ENCODE peak calls at places on chromosome 21, in four cellular contexts. One of them, this sample, is unnamed.

GRCh38 chr21:18666725-18667124 is 263.1 kb upstream of the TMPRSS15 start:
- DNase-seq in HEK293T: no peak
- DNase-seq in HepG2: no peak
- DNase-seq in GM12878: no peak
- DNase-seq in this sample: no peak

GRCh38 chr21:34336756-34337391 is 26.9 kb upstream of the KCNE2 start:
- DNase-seq in HepG2: no peak
- DNase-seq in HEK293T: no peak
- DNase-seq in GM12878: no peak
- DNase-seq in this sample: no peak

GRCh38 chr21:37642493-37642892 is 273.8 kb downstream of the KCNJ6 start:
- DNase-seq in HepG2: peak
- DNase-seq in HEK293T: peak
- DNase-seq in GM12878: no peak
- DNase-seq in this sample: peak

GRCh38 chr21:24781146-24781545 is 826.1 kb downstream of the MRPL39 start:
- DNase-seq in HepG2: no peak
- DNase-seq in GM12878: no peak
- DNase-seq in HEK293T: no peak
- DNase-seq in this sample: no peak

GRCh38 chr21:45508607-45509565 is 33.4 kb downstream of the SLC19A1 start:
- DNase-seq in GM12878: no peak
- DNase-seq in HEK293T: no peak
- DNase-seq in HepG2: peak
- DNase-seq in this sample: peak

GRCh38 chr21:29299046-29299905 is 554 bp downstream of the BACH1 start:
- DNase-seq in HepG2: peak
- DNase-seq in HEK293T: peak
- DNase-seq in GM12878: no peak
- DNase-seq in this sample: peak

GRCh38 chr21:18477059-18477458 is 73.5 kb upstream of the TMPRSS15 start:
- DNase-seq in HEK293T: no peak
- DNase-seq in HepG2: no peak
- DNase-seq in GM12878: no peak
- DNase-seq in this sample: no peak

GRCh38 chr21:45382698-45383000 is 22.3 kb upstream of the COL18A1 start:
- DNase-seq in HepG2: no peak
- DNase-seq in GM12878: no peak
- DNase-seq in HEK293T: no peak
- DNase-seq in this sample: no peak

GRCh38 chr21:46645840-46646239 is 10.4 kb downstream of the PRMT2 start:
- DNase-seq in HEK293T: no peak
- DNase-seq in HepG2: no peak
- DNase-seq in GM12878: no peak
- DNase-seq in this sample: no peak

GRCh38 chr21:21612446-21612845 is 614.2 kb downstream of the NCAM2 start:
- DNase-seq in HepG2: no peak
- DNase-seq in GM12878: no peak
- DNase-seq in HEK293T: no peak
- DNase-seq in this sample: no peak

GRCh38 chr21:34598931-34599400 is 15.9 kb downstream of the RCAN1 start:
- DNase-seq in HepG2: no peak
- DNase-seq in GM12878: no peak
- DNase-seq in HEK293T: no peak
- DNase-seq in this sample: no peak

GRCh38 chr21:14543983-14544382 is 2.1 kb downstream of the SAMSN1 start:
- DNase-seq in GM12878: no peak
- DNase-seq in HEK293T: no peak
- DNase-seq in HepG2: no peak
- DNase-seq in this sample: no peak

GRCh38 chr21:40797881-40798280 is 49.1 kb downstream of the DSCAM start:
- DNase-seq in HEK293T: no peak
- DNase-seq in GM12878: no peak
- DNase-seq in HepG2: no peak
- DNase-seq in this sample: no peak
- TF ChIP-seq TARDBP in HEK293T: no peak
- TF ChIP-seq TARDBP in GM12878: no peak
- TF ChIP-seq TARDBP in HepG2: no peak
- TF ChIP-seq TARDBP in this sample: no peak

GRCh38 chr21:16532841-16533240 is 803.1 kb downstream of the USP25 start:
- DNase-seq in HepG2: no peak
- DNase-seq in HEK293T: no peak
- DNase-seq in GM12878: no peak
- DNase-seq in this sample: no peak

GRCh38 chr21:16533692-16534407 is 804.1 kb downstream of the USP25 start:
- DNase-seq in GM12878: no peak
- DNase-seq in HepG2: no peak
- DNase-seq in HEK293T: no peak
- DNase-seq in this sample: no peak

GRCh38 chr21:16534408-16535099 is 804.8 kb downstream of the USP25 start:
- DNase-seq in HepG2: no peak
- DNase-seq in HEK293T: peak
- DNase-seq in GM12878: no peak
- DNase-seq in this sample: no peak

GRCh38 chr21:16536661-16537359 is 807.0 kb downstream of the USP25 start:
- DNase-seq in HepG2: no peak
- DNase-seq in HEK293T: no peak
- DNase-seq in GM12878: no peak
- DNase-seq in this sample: no peak

GRCh38 chr21:16535100-16535418 is 805.3 kb downstream of the USP25 start:
- DNase-seq in GM12878: no peak
- DNase-seq in HEK293T: peak
- DNase-seq in HepG2: no peak
- DNase-seq in this sample: no peak
- TF ChIP-seq TARDBP in GM12878: no peak
- TF ChIP-seq TARDBP in HEK293T: no peak
- TF ChIP-seq TARDBP in HepG2: no peak
- TF ChIP-seq TARDBP in this sample: no peak

GRCh38 chr21:33112670-33113596 is 43.0 kb downstream of the OLIG1 start:
- DNase-seq in GM12878: no peak
- DNase-seq in HEK293T: no peak
- DNase-seq in HepG2: no peak
- DNase-seq in this sample: no peak

GRCh38 chr21:33112151-33112550 is 42.2 kb downstream of the OLIG1 start:
- DNase-seq in HEK293T: no peak
- DNase-seq in GM12878: no peak
- DNase-seq in HepG2: no peak
- DNase-seq in this sample: no peak

GRCh38 chr21:33110340-33110715 is 40.4 kb downstream of the OLIG1 start:
- DNase-seq in GM12878: no peak
- DNase-seq in HepG2: no peak
- DNase-seq in HEK293T: no peak
- DNase-seq in this sample: no peak

GRCh38 chr21:33109574-33110339 is 39.8 kb downstream of the OLIG1 start:
- DNase-seq in HepG2: no peak
- DNase-seq in HEK293T: peak
- DNase-seq in GM12878: no peak
- DNase-seq in this sample: peak

GRCh38 chr21:33111577-33111976 is 41.6 kb downstream of the OLIG1 start:
- DNase-seq in HepG2: no peak
- DNase-seq in GM12878: no peak
- DNase-seq in HEK293T: no peak
- DNase-seq in this sample: no peak
- TF ChIP-seq TARDBP in HepG2: no peak
- TF ChIP-seq TARDBP in GM12878: no peak
- TF ChIP-seq TARDBP in HEK293T: no peak
- TF ChIP-seq TARDBP in this sample: no peak

GRCh38 chr21:44301961-44302406 is 2.1 kb downstream of the PFKL start:
- DNase-seq in HepG2: peak
- DNase-seq in HEK293T: no peak
- DNase-seq in GM12878: no peak
- DNase-seq in this sample: no peak
- TF ChIP-seq TARDBP in HepG2: no peak
- TF ChIP-seq TARDBP in HEK293T: no peak
- TF ChIP-seq TARDBP in GM12878: no peak
- TF ChIP-seq TARDBP in this sample: no peak